ENCODE peak calls at places on chromosome 7, in seven cellular contexts. One of them, this sample, is unnamed. For H3K4me1, the result is how much of the 10 kb centered on the place peaks cover.

GRCh38 chr7:105141068-105141467 is 127.1 kb downstream of the KMT2E start:
- DNase-seq in mammary epithelial cell: no peak
- DNase-seq in SJSA1: peak
- DNase-seq in lower lobe of right lung: no peak
- DNase-seq in SK-N-SH: peak
- DNase-seq in gastrocnemius medialis: no peak
- DNase-seq in A673: peak
- DNase-seq in this sample: peak

GRCh38 chr7:67463983-67464382 is 467.4 kb downstream of the TYW1 start:
- DNase-seq in mammary epithelial cell: no peak
- DNase-seq in gastrocnemius medialis: no peak
- DNase-seq in lower lobe of right lung: no peak
- DNase-seq in SK-N-SH: peak
- DNase-seq in A673: no peak
- DNase-seq in SJSA1: no peak
- DNase-seq in this sample: peak

GRCh38 chr7:19939746-19940145 is 166.3 kb upstream of the TMEM196 start:
- DNase-seq in mammary epithelial cell: peak
- DNase-seq in lower lobe of right lung: no peak
- DNase-seq in gastrocnemius medialis: no peak
- DNase-seq in SK-N-SH: no peak
- DNase-seq in A673: no peak
- DNase-seq in SJSA1: no peak
- DNase-seq in this sample: no peak

GRCh38 chr7:99036531-99037175 is 107.3 kb downstream of the SMURF1 start:
- DNase-seq in lower lobe of right lung: no peak
- DNase-seq in gastrocnemius medialis: peak
- DNase-seq in SK-N-SH: peak
- DNase-seq in mammary epithelial cell: peak
- DNase-seq in A673: peak
- DNase-seq in SJSA1: no peak
- DNase-seq in this sample: peak

GRCh38 chr7:34337163-34337562 is 320.9 kb upstream of the NPSR1 start:
- DNase-seq in mammary epithelial cell: peak
- DNase-seq in lower lobe of right lung: no peak
- DNase-seq in A673: no peak
- DNase-seq in gastrocnemius medialis: no peak
- DNase-seq in SJSA1: no peak
- DNase-seq in SK-N-SH: no peak
- DNase-seq in this sample: no peak

GRCh38 chr7:112120818-112121217 is 85.4 kb downstream of the DOCK4 start:
- DNase-seq in SJSA1: no peak
- DNase-seq in A673: no peak
- DNase-seq in mammary epithelial cell: no peak
- DNase-seq in lower lobe of right lung: no peak
- DNase-seq in SK-N-SH: no peak
- DNase-seq in gastrocnemius medialis: no peak
- DNase-seq in this sample: no peak

GRCh38 chr7:157612664-157613561 is 276.1 kb downstream of the DNAJB6 start:
- DNase-seq in lower lobe of right lung: no peak
- DNase-seq in A673: peak
- DNase-seq in SJSA1: no peak
- DNase-seq in mammary epithelial cell: no peak
- DNase-seq in gastrocnemius medialis: no peak
- DNase-seq in SK-N-SH: no peak
- DNase-seq in this sample: no peak

GRCh38 chr7:150516956-150517355 is 2.3 kb downstream of the GIMAP7 start:
- DNase-seq in SK-N-SH: no peak
- DNase-seq in A673: no peak
- DNase-seq in mammary epithelial cell: no peak
- DNase-seq in SJSA1: no peak
- DNase-seq in lower lobe of right lung: no peak
- DNase-seq in gastrocnemius medialis: no peak
- DNase-seq in this sample: no peak

GRCh38 chr7:107917770-107918651 is 27.0 kb downstream of the DLD start:
- DNase-seq in SK-N-SH: no peak
- DNase-seq in gastrocnemius medialis: no peak
- DNase-seq in lower lobe of right lung: no peak
- DNase-seq in A673: no peak
- DNase-seq in mammary epithelial cell: no peak
- DNase-seq in SJSA1: no peak
- DNase-seq in this sample: no peak

GRCh38 chr7:19491821-19492452 is 216.9 kb downstream of the POLR1F start:
- DNase-seq in gastrocnemius medialis: no peak
- DNase-seq in A673: peak
- DNase-seq in SJSA1: peak
- DNase-seq in SK-N-SH: peak
- DNase-seq in mammary epithelial cell: peak
- DNase-seq in lower lobe of right lung: no peak
- DNase-seq in this sample: no peak

GRCh38 chr7:41156268-41156667 is 546.6 kb downstream of the INHBA start:
- DNase-seq in A673: peak
- DNase-seq in SJSA1: no peak
- DNase-seq in SK-N-SH: no peak
- DNase-seq in mammary epithelial cell: peak
- DNase-seq in gastrocnemius medialis: no peak
- DNase-seq in lower lobe of right lung: no peak
- DNase-seq in this sample: no peak

GRCh38 chr7:23062452-23062851 is 43.1 kb upstream of the KLHL7 start:
- DNase-seq in SK-N-SH: no peak
- DNase-seq in A673: peak
- DNase-seq in SJSA1: no peak
- DNase-seq in gastrocnemius medialis: no peak
- DNase-seq in mammary epithelial cell: peak
- DNase-seq in lower lobe of right lung: no peak
- DNase-seq in this sample: no peak

GRCh38 chr7:55127622-55128081 is 108.8 kb downstream of the EGFR start:
- DNase-seq in mammary epithelial cell: no peak
- DNase-seq in gastrocnemius medialis: peak
- DNase-seq in SJSA1: peak
- DNase-seq in A673: no peak
- DNase-seq in SK-N-SH: peak
- DNase-seq in lower lobe of right lung: no peak
- DNase-seq in this sample: peak

GRCh38 chr7:55387062-55387965 is 22.2 kb downstream of the LANCL2 start:
- DNase-seq in SJSA1: no peak
- DNase-seq in mammary epithelial cell: peak
- DNase-seq in gastrocnemius medialis: no peak
- DNase-seq in SK-N-SH: no peak
- DNase-seq in A673: peak
- DNase-seq in lower lobe of right lung: no peak
- DNase-seq in this sample: no peak

GRCh38 chr7:18117482-18117881 is 89.8 kb upstream of the PRPS1L1 start:
- DNase-seq in SK-N-SH: no peak
- DNase-seq in A673: no peak
- DNase-seq in lower lobe of right lung: no peak
- DNase-seq in mammary epithelial cell: no peak
- DNase-seq in SJSA1: peak
- DNase-seq in gastrocnemius medialis: no peak
- DNase-seq in this sample: no peak

GRCh38 chr7:48832303-48832845 is 92.0 kb upstream of the CDC14C start:
- DNase-seq in mammary epithelial cell: no peak
- DNase-seq in gastrocnemius medialis: no peak
- DNase-seq in lower lobe of right lung: no peak
- DNase-seq in SK-N-SH: no peak
- DNase-seq in A673: no peak
- DNase-seq in SJSA1: no peak
- DNase-seq in this sample: no peak

GRCh38 chr7:98802088-98802780 is 67.6 kb downstream of the TMEM130 start:
- DNase-seq in mammary epithelial cell: peak
- DNase-seq in lower lobe of right lung: no peak
- DNase-seq in SJSA1: peak
- DNase-seq in SK-N-SH: peak
- DNase-seq in gastrocnemius medialis: no peak
- DNase-seq in A673: peak
- DNase-seq in this sample: peak

GRCh38 chr7:117715784-117716445 is 157.3 kb downstream of the CTTNBP2 start:
- DNase-seq in lower lobe of right lung: no peak
- DNase-seq in SK-N-SH: peak
- DNase-seq in gastrocnemius medialis: no peak
- DNase-seq in SJSA1: peak
- DNase-seq in A673: peak
- DNase-seq in mammary epithelial cell: peak
- DNase-seq in this sample: peak

GRCh38 chr7:141071260-141071854 is 2.5 kb upstream of the TMEM178B start:
- DNase-seq in gastrocnemius medialis: peak
- DNase-seq in SK-N-SH: peak
- DNase-seq in mammary epithelial cell: no peak
- DNase-seq in lower lobe of right lung: no peak
- DNase-seq in A673: peak
- DNase-seq in SJSA1: no peak
- DNase-seq in this sample: peak

GRCh38 chr7:107879400-107880035 is 11.5 kb upstream of the DLD start:
- DNase-seq in A673: peak
- DNase-seq in SK-N-SH: peak
- DNase-seq in lower lobe of right lung: no peak
- DNase-seq in gastrocnemius medialis: no peak
- DNase-seq in SJSA1: peak
- DNase-seq in mammary epithelial cell: peak
- DNase-seq in this sample: peak

GRCh38 chr7:1531979-1532455 is 1.5 kb downstream of the MAFK start:
- DNase-seq in SJSA1: no peak
- DNase-seq in A673: no peak
- DNase-seq in mammary epithelial cell: no peak
- DNase-seq in lower lobe of right lung: no peak
- DNase-seq in SK-N-SH: no peak
- DNase-seq in gastrocnemius medialis: peak
- DNase-seq in this sample: no peak

GRCh38 chr7:123944395-123944794 is 19.4 kb downstream of the SPAM1 start:
- DNase-seq in SK-N-SH: no peak
- DNase-seq in lower lobe of right lung: no peak
- DNase-seq in A673: peak
- DNase-seq in SJSA1: no peak
- DNase-seq in gastrocnemius medialis: no peak
- DNase-seq in mammary epithelial cell: no peak
- DNase-seq in this sample: no peak

GRCh38 chr7:98054585-98054984 is 52.1 kb upstream of the LMTK2 start:
- DNase-seq in SK-N-SH: no peak
- DNase-seq in gastrocnemius medialis: no peak
- DNase-seq in SJSA1: no peak
- DNase-seq in A673: no peak
- DNase-seq in mammary epithelial cell: peak
- DNase-seq in lower lobe of right lung: no peak
- DNase-seq in this sample: no peak

DNA sequence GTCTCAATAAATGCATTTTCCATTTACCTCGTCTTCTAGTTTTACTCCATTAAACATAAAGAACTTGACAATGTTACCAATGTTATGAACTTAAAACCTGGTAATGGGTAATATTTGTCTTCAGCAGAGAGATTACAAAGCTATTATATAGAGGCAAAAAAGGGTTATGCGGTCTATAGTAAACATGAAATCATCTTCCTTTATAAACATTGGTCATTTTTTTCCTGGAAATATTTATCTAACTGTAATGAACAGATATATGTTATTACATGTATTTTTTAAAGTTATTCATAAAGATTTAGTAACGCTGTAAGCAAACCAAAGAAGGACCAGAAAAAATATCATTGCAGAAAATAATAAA is 1.3 kb downstream of the VWDE start:
- DNase-seq in mammary epithelial cell: no peak
- DNase-seq in SJSA1: no peak
- DNase-seq in A673: no peak
- DNase-seq in SK-N-SH: no peak
- DNase-seq in lower lobe of right lung: no peak
- DNase-seq in gastrocnemius medialis: no peak
- DNase-seq in this sample: no peak
- H3K4me3 ChIP-seq in mammary epithelial cell: no peak
- H3K4me3 ChIP-seq in SJSA1: no peak
- H3K4me3 ChIP-seq in A673: no peak
- H3K4me3 ChIP-seq in SK-N-SH: no peak
- H3K4me3 ChIP-seq in lower lobe of right lung: no peak
- H3K4me3 ChIP-seq in gastrocnemius medialis: no peak
- H3K4me3 ChIP-seq in this sample: peak

GRCh38 chr7:43112088-43112940 is at the start of gene HECW1:
- DNase-seq in SJSA1: no peak
- DNase-seq in mammary epithelial cell: no peak
- DNase-seq in A673: no peak
- DNase-seq in SK-N-SH: no peak
- DNase-seq in gastrocnemius medialis: no peak
- DNase-seq in lower lobe of right lung: no peak
- DNase-seq in this sample: no peak
- H3K4me1 ChIP-seq in SJSA1: under half
- H3K4me1 ChIP-seq in mammary epithelial cell: under half
- H3K4me1 ChIP-seq in A673: under half
- H3K4me1 ChIP-seq in SK-N-SH: under half
- H3K4me1 ChIP-seq in gastrocnemius medialis: under half
- H3K4me1 ChIP-seq in lower lobe of right lung: under half
- H3K4me1 ChIP-seq in this sample: under half

DNA sequence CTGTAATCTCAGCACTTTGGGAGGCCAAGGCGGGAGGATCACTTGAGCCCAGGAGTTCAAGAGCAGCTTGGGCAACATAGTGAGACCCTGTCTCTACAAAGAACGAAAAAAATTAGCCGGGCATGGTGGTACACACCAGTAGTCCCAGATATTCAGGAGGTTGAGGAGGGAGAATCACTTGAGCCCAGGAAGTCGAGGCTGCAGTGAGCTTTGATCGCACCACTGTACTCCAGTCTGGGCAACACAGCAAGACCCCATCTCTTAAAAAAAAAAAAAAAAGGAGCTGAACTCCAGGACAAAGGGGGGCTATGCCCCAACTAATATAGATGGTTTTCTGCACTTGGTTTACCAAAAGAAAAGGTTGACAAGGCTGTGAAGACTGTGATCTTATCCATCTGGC is 101.2 kb upstream of the ANLN start:
- DNase-seq in SJSA1: no peak
- DNase-seq in SK-N-SH: no peak
- DNase-seq in A673: no peak
- DNase-seq in lower lobe of right lung: no peak
- DNase-seq in gastrocnemius medialis: no peak
- DNase-seq in mammary epithelial cell: no peak
- DNase-seq in this sample: no peak
- H3K4me3 ChIP-seq in SJSA1: no peak
- H3K4me3 ChIP-seq in SK-N-SH: no peak
- H3K4me3 ChIP-seq in A673: no peak
- H3K4me3 ChIP-seq in lower lobe of right lung: no peak
- H3K4me3 ChIP-seq in gastrocnemius medialis: no peak
- H3K4me3 ChIP-seq in mammary epithelial cell: no peak
- H3K4me3 ChIP-seq in this sample: no peak

DNA sequence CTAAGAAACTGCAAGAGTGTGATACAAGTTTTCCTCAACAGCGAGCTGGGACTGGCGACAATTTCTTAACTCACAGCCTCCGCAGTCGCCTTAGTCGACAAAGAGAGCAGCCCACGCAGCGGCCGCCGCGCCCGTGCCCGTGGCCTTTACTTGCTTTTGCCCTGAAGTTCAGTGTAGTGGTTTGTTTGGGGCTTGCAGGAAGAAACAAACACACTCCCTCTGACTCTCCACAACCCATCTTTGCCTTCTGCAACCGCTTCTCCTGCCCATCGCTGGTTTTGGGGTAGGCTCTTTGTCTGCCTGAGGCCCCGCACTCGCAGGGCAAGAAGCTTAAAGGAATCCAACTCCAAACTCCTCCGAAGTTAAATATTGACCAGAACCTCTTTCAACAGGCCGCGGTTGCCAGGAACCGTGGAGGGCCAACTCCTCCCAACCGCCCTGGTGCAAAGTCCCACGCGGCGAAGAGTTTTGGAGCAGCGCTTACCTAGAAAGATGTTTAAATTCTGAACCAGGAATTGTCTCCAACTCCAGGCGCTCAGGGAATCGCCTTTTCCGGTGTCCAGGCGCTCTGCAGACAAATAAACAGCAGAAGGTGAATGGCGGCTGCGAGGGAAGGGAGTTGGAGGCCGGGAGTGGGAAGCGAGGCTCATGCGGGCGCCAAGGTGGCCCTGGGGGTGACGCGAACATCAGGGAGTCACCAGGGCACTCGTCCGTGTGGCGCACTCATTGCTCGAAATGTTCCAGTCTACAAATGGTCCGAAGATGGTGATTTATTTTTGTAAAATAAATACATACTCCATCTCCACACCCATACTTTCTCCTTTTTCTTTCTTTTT is 8.3 kb downstream of the HOXA4 start:
- DNase-seq in lower lobe of right lung: no peak
- DNase-seq in A673: no peak
- DNase-seq in SK-N-SH: no peak
- DNase-seq in SJSA1: no peak
- DNase-seq in gastrocnemius medialis: no peak
- DNase-seq in mammary epithelial cell: peak
- DNase-seq in this sample: no peak
- H3K4me1 ChIP-seq in lower lobe of right lung: under half
- H3K4me1 ChIP-seq in A673: under half
- H3K4me1 ChIP-seq in SK-N-SH: under half
- H3K4me1 ChIP-seq in SJSA1: under half
- H3K4me1 ChIP-seq in gastrocnemius medialis: under half
- H3K4me1 ChIP-seq in mammary epithelial cell: half or more
- H3K4me1 ChIP-seq in this sample: under half

This sample was measured in BE2C.